ENCODE peak calls at places on chromosomes 7 and 10, in ten cellular contexts. I is tibial nerve, M is K562, K is A549, H is SK-N-SH, V is H1, R is ovary, X is sigmoid colon, Y is GM12878, S is suprapubic skin. N is an unnamed sample.
A peak's percentile ranks its signal among the peaks of the same experiment; 100 is the strongest.

GRCh38 chr7:158832994-158833393 is 3.7 kb upstream of the ESYT2 start:
- DNase-seq in I (no peak), M (no peak), S (no peak), Y (no peak), V (no peak), R (no peak), X (no peak), H (no peak), K (no peak), N (no peak)

GRCh38 chr10:110706690-110707098 is 62.6 kb downstream of the RBM20 start:
- DNase-seq in X (no peak), M (no peak), K (no peak), R (no peak), H (no peak), V (peak; percentile 30), Y (no peak), I (no peak), S (no peak), N (no peak)

GRCh38 chr7:37482953-37483352 is 34.3 kb upstream of the ELMO1 start:
- DNase-seq in Y (no peak), R (no peak), X (no peak), V (no peak), M (no peak), S (no peak), K (no peak), I (no peak), H (peak; percentile 49), N (no peak)

GRCh38 chr7:31997423-31997822 is 72.8 kb downstream of the PDE1C start:
- DNase-seq in Y (no peak), V (no peak), M (no peak), I (no peak), S (no peak), X (no peak), H (no peak), K (no peak), R (no peak), N (no peak)

GRCh38 chr7:91468231-91468630 is 204.0 kb downstream of the FZD1 start:
- DNase-seq in M (no peak), X (no peak), Y (no peak), H (no peak), V (no peak), K (no peak), S (no peak), R (no peak), I (no peak), N (no peak)

GRCh38 chr7:31121641-31122040 is 69.5 kb downstream of the ADCYAP1R1 start:
- DNase-seq in I (no peak), K (no peak), R (no peak), M (no peak), H (no peak), Y (no peak), V (peak; percentile 38), S (no peak), X (no peak), N (no peak)

GRCh38 chr7:117478796-117479479 is 887 bp upstream of the CFTR start:
- DNase-seq in M (no peak), I (no peak), R (no peak), X (no peak), V (no peak), H (no peak), K (no peak), S (no peak), Y (no peak), N (no peak)

GRCh38 chr10:13503745-13504463 is 24.9 kb downstream of the BEND7 start:
- DNase-seq in M (no peak), R (no peak), I (no peak), V (no peak), X (no peak), Y (no peak), S (no peak), K (no peak), H (no peak), N (no peak)

GRCh38 chr7:108596560-108596959 is 26.9 kb downstream of the DNAJB9 start:
- DNase-seq in Y (no peak), M (no peak), K (no peak), R (no peak), X (no peak), S (no peak), H (no peak), V (no peak), I (no peak), N (no peak)

GRCh38 chr7:108600399-108600798 is 30.7 kb downstream of the DNAJB9 start:
- DNase-seq in S (no peak), K (no peak), X (no peak), R (no peak), M (no peak), H (no peak), I (no peak), Y (no peak), V (no peak), N (no peak)

GRCh38 chr7:108598858-108599257 is 29.2 kb downstream of the DNAJB9 start:
- DNase-seq in V (no peak), H (no peak), M (no peak), X (no peak), K (no peak), S (no peak), Y (no peak), I (no peak), R (no peak), N (no peak)

GRCh38 chr7:108592633-108593277 is 23.1 kb downstream of the DNAJB9 start:
- DNase-seq in H (peak; percentile 76), S (no peak), I (no peak), M (no peak), V (no peak), X (no peak), Y (no peak), K (peak; percentile 22), R (no peak), N (no peak)

DNA sequence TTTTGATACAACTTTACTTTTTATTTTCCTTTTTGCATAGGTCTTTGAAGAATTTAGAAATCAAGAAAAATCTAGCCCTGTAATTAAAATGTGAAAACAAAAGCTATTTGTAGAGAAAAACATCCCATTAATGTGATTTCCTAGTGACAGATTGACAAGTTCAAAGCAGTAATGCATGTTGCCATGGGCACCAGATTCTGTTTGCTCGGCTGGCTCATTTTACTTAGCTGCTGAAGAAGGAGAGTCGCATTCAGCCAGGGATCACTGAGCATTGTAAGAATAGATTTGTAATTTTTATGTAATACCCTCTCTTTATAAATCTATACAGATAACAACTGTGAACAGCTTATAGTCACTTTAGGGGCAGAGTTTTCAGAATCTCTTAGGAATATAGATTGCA is 28.5 kb downstream of the DNAJB9 start:
- DNase-seq in X (no peak), I (no peak), V (no peak), S (no peak), R (no peak), Y (no peak), H (no peak), M (no peak), K (no peak), N (no peak)
- TF ChIP-seq EP300 in X (no peak), I (no peak), V (no peak), S (no peak), R (no peak), Y (no peak), H (no peak), M (no peak), K (no peak), N (no peak)

DNA sequence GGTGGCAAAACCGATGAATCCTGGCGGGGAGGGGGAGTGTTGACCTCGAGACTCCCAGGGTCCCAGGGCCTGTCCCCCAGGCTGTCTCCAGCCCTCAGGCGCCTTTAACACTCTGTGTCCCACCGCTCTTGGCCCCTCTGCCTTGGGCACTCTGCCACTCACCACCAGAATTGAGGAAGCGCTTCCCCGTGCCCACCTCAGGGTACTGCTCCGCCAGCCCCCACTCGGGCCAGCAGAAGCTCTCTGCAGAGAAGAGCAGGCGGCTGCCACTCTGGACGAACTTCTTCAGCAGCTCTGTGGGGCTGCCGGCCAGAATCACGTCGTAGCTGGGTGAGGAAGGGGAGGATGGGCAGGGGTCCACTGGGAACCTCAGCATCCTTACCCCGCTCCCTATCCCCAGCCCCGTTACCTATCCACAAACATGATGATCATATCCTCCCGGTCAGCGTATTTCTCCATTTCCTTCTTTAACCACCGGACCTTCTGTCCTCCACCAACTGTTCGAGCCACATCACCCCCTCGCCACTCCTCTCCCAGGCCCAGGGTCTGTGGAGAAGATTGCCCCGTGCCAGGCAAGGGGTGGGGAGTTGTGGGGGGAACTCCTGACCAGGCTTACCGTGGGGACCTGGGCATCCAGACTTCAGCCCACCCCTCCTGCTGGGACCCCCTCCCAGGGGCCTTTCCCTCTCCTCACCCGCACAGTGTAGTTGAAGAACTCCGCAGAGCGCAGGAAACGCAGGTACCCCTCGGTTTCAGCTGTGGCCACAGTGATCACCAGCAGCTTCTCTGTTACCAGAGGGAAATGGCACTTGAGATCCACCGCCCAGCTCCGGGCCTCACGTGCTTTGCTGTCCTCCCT is 1.2 kb downstream of the PLOD3 start:
- DNase-seq in M (no peak), Y (no peak), I (no peak), H (no peak), X (peak; percentile 65), V (no peak), K (no peak), S (no peak), R (no peak), N (no peak)
- H3K27ac ChIP-seq in M (peak overlapping the region; percentile 95), Y (peak overlapping the region; percentile 88), I (peak overlapping the region; percentile 95), H (peak overlapping the region; percentile 95), X (peak overlapping the region; percentile 94), V (no peak overlapping the region), K (peak overlapping the region; percentile 98), S (no peak overlapping the region), R (no peak overlapping the region), N (peak overlapping the region; percentile 94)

GRCh38 chr7:28163955-28164354 is 16.6 kb downstream of the JAZF1 start:
- DNase-seq in R (no peak), I (no peak), S (no peak), X (no peak), H (no peak), M (no peak), V (no peak), K (no peak), Y (no peak), N (no peak)
- TF ChIP-seq EP300 in R (no peak), I (no peak), S (no peak), X (no peak), H (no peak), M (no peak), V (no peak), K (no peak), Y (no peak), N (no peak)

GRCh38 chr10:43043342-43043772 is 33.5 kb upstream of the RET start:
- DNase-seq in R (no peak), M (no peak), K (no peak), V (no peak), X (peak; percentile 44), H (peak; percentile 35), Y (no peak), I (no peak), S (no peak), N (no peak)

GRCh38 chr10:43045246-43045621 is 31.6 kb upstream of the RET start:
- DNase-seq in H (peak; percentile 19), K (no peak), I (peak; percentile 7), S (peak; percentile 60), V (no peak), Y (no peak), M (no peak), R (peak; percentile 4), X (peak; percentile 49), N (no peak)

GRCh38 chr10:43042503-43043341 is 34.1 kb upstream of the RET start:
- DNase-seq in M (no peak), V (peak; percentile 56), I (peak; percentile 5), Y (no peak), S (peak; percentile 57), K (no peak), H (peak; percentile 27), R (no peak), X (peak; percentile 47), N (peak; percentile 22)

GRCh38 chr10:43044444-43045245 is 32.2 kb upstream of the RET start:
- DNase-seq in I (peak; percentile 5), M (no peak), H (peak; percentile 37), K (no peak), X (peak; percentile 44), Y (no peak), R (no peak), V (peak; percentile 50), S (no peak), N (peak; percentile 17)

DNA sequence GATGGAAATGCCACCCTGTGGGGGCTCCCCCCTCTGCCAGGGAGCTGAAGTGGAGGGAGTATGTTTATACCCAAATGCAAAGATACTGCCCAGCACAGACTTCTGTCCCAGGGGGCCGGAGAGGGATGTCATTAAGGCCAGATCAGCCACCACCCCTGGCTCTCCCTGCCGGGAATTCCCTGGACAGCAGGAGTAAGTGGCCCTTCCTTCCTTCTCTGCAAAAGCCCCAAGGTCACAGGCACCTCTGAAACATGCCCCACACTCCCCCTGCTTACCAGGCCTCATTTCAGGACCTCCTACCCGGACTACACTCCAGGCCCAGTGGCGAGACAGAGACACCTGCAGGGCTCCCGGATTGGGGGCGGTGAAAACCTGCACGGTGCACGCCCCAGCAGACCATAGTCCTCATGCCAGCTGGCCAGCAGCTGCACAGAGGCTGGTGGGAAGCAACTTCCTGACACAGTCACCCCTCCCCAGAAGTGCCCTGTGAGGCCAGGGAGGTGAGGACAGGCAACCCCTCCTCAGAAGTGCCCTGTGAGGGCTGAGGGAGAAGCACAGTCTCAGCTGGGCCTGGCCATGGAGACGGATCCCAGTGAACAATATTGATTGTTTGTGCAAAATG is 33.0 kb upstream of the RET start:
- DNase-seq in I (peak; percentile 8), Y (no peak), K (no peak), R (no peak), M (no peak), H (peak; percentile 55), X (peak; percentile 51), S (no peak), V (peak; percentile 51), N (no peak)
- H3K27ac ChIP-seq in I (no peak overlapping the region), Y (no peak overlapping the region), K (no peak overlapping the region), R (no peak overlapping the region), M (no peak overlapping the region), H (no peak overlapping the region), X (no peak overlapping the region), S (no peak overlapping the region), V (no peak overlapping the region), N (no peak overlapping the region)

N was measured in stomach.